ENCODE peak calls at places on chromosome 3, in four cellular contexts. V is fibroblast of pulmonary artery, Q is pancreas, X is HCT116. J is an unnamed sample.

GRCh38 chr3:60708191-60708975 is 542.9 kb downstream of the FHIT start:
- DNase-seq in V (peak; percentile 24), Q (no peak), X (no peak), J (no peak)

GRCh38 chr3:139559541-139559940 is 20.0 kb upstream of the RBP1 start:
- DNase-seq in V (no peak), Q (no peak), X (no peak), J (no peak)

GRCh38 chr3:179322481-179323196 is at the start of gene ZNF639:
- DNase-seq in V (peak; percentile 89), X (peak; percentile 76), Q (peak; percentile 92), J (peak; percentile 94)

GRCh38 chr3:100776736-100777135 is 67.4 kb downstream of the TFG start:
- DNase-seq in V (no peak), X (no peak), Q (no peak), J (peak; percentile 6)

GRCh38 chr3:187717572-187717971 is 15.2 kb upstream of the RTP2 start:
- DNase-seq in Q (no peak), X (no peak), V (no peak), J (no peak)

GRCh38 chr3:73681610-73682009 is 56.9 kb upstream of the PDZRN3 start:
- DNase-seq in V (peak; percentile 32), Q (no peak), X (no peak), J (no peak)

GRCh38 chr3:13263770-13264467 is 156.2 kb downstream of the NUP210 start:
- DNase-seq in Q (no peak), V (no peak), X (no peak), J (no peak)

GRCh38 chr3:39290255-39290654 is 10.4 kb upstream of the CX3CR1 start:
- DNase-seq in Q (no peak), V (peak; percentile 7), X (no peak), J (peak; percentile 30)

GRCh38 chr3:186931487-186932280 is 1.4 kb downstream of the ST6GAL1 start:
- DNase-seq in V (peak; percentile 14), X (no peak), Q (peak; percentile 66), J (peak; percentile 57)

GRCh38 chr3:108090066-108090700 is 648 bp downstream of the CD47 start:
- DNase-seq in V (peak; percentile 50), X (no peak), Q (no peak), J (peak; percentile 70)

GRCh38 chr3:39809995-39810595 is 686 bp downstream of the MYRIP start:
- DNase-seq in Q (peak; percentile 73), X (no peak), V (no peak), J (no peak)

GRCh38 chr3:77038468-77038927 is 1.4 kb upstream of the ROBO2 start:
- DNase-seq in V (peak; percentile 88), Q (peak; percentile 67), X (no peak), J (peak; percentile 27)

GRCh38 chr3:83426311-83426710 is 1532.5 kb upstream of the CADM2 start:
- DNase-seq in V (no peak), Q (no peak), X (no peak), J (no peak)

GRCh38 chr3:135326851-135327250 is 531.8 kb downstream of the EPHB1 start:
- DNase-seq in Q (no peak), X (no peak), V (no peak), J (no peak)

GRCh38 chr3:142993958-142994442 is 7.4 kb upstream of the U2SURP start:
- DNase-seq in X (peak; percentile 59), V (peak; percentile 88), Q (no peak), J (peak; percentile 81)

GRCh38 chr3:116897382-116897781 is 187.8 kb downstream of the TUSC7 start:
- DNase-seq in V (no peak), Q (no peak), X (no peak), J (no peak)

GRCh38 chr3:62723636-62724217 is 151.5 kb downstream of the CADPS start:
- DNase-seq in V (no peak), Q (no peak), X (no peak), J (no peak)

GRCh38 chr3:165194477-165195135 is 1.6 kb downstream of the SLITRK3 start:
- DNase-seq in Q (no peak), V (no peak), X (no peak), J (no peak)

GRCh38 chr3:29280675-29281264 is at the start of gene RBMS3:
- DNase-seq in Q (peak; percentile 54), X (peak; percentile 48), V (peak; percentile 98), J (peak; percentile 74)

GRCh38 chr3:134038071-134038491 is 8.4 kb upstream of the SLCO2A1 start:
- DNase-seq in V (no peak), Q (no peak), X (no peak), J (no peak)

GRCh38 chr3:194046995-194047681 is 88.8 kb upstream of the HES1 start:
- DNase-seq in X (no peak), Q (peak; percentile 81), V (no peak), J (peak; percentile 23)

GRCh38 chr3:13012228-13012691 is 61.0 kb downstream of the IQSEC1 start:
- DNase-seq in Q (peak; percentile 56), V (peak; percentile 49), X (no peak), J (peak; percentile 88)

GRCh38 chr3:21662403-21662802 is 88.6 kb downstream of the ZNF385D start:
- DNase-seq in Q (no peak), V (no peak), X (no peak), J (no peak)

GRCh38 chr3:18556503-18556902 is 131.4 kb upstream of the SATB1 start:
- DNase-seq in Q (no peak), V (no peak), X (no peak), J (peak; percentile 27)

GRCh38 chr3:30355622-30356021 is 250.8 kb upstream of the TGFBR2 start:
- DNase-seq in X (no peak), Q (no peak), V (no peak), J (no peak)

GRCh38 chr3:14458434-14459280 is 56.3 kb downstream of the SLC6A6 start:
- DNase-seq in V (no peak), X (no peak), Q (no peak), J (no peak)

GRCh38 chr3:13223574-13224237 is 150.5 kb upstream of the IQSEC1 start:
- DNase-seq in V (peak; percentile 7), X (no peak), Q (peak; percentile 67), J (no peak)

GRCh38 chr3:181278468-181279238 is 289.1 kb upstream of the DNAJC19 start:
- DNase-seq in Q (no peak), V (peak; percentile 1), X (no peak), J (peak; percentile 7)

GRCh38 chr3:10074666-10075065 is 33.4 kb downstream of the FANCD2OS start:
- DNase-seq in V (no peak), X (no peak), Q (no peak), J (no peak)

GRCh38 chr3:123480428-123480827 is 31.5 kb upstream of the ADCY5 start:
- DNase-seq in Q (no peak), V (no peak), X (no peak), J (peak; percentile 49)

GRCh38 chr3:142614059-142614626 is 17.9 kb downstream of the PLS1 start:
- DNase-seq in X (no peak), Q (no peak), V (no peak), J (no peak)

GRCh38 chr3:27721717-27722564 is at the start of gene EOMES:
- DNase-seq in X (peak; percentile 73), V (peak; percentile 34), Q (peak; percentile 81), J (peak; percentile 71)

GRCh38 chr3:150547045-150547753 is 612 bp downstream of the EIF2A start:
- DNase-seq in V (peak; percentile 29), Q (no peak), X (no peak), J (no peak)

GRCh38 chr3:108037770-108038169 is 53.1 kb downstream of the CD47 start:
- DNase-seq in X (no peak), Q (no peak), V (no peak), J (no peak)

GRCh38 chr3:61922118-61922517 is 360.7 kb downstream of the PTPRG start:
- DNase-seq in Q (no peak), V (no peak), X (no peak), J (no peak)

GRCh38 chr3:128585974-128586373 is 64.6 kb downstream of the RPN1 start:
- DNase-seq in V (no peak), X (no peak), Q (no peak), J (no peak)

GRCh38 chr3:131739211-131739610 is 236.4 kb upstream of the MRPL3 start:
- DNase-seq in X (no peak), Q (no peak), V (no peak), J (no peak)

DNA sequence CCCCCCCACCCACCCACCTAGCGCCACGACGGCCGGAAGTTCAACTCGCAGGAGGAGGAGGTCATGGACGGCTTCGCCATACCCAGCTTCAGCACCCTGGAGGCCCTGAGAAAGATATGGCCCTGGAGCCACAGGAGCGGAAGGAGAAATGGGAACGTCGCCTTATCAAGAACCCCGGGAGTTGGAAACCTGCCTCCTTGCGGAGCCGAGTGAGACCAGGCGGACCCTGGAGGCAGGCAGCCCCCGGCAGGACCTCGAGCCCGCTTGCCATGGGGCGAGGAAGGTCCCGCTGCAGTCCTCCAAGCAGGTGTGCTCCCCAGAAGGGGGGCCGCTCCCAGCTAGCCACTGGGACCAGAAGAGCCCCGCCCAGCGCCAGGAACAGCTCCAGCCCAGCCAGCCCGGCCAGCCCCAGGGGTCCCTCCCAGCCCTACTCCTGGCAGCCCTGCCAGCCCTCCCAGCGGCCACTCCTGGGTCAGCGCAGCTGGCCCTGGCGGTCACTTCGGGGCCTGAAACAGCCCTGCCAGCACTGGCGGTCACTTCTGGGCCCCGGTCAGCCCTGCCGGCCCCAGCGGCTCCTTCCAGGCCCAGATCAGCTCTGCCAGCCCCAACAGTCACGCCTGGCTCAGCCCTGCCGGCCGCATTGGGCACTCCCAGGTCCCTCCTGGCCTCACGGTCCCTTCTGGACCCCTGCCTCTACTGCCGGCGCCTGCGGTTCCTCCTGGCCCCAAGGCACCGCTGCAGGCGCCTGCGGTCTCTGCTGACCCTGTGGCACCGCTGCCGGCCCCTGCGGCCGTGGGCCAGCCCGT is 10.3 kb upstream of the ROPN1B start:
- DNase-seq in X (no peak), Q (no peak), V (no peak), J (no peak)
- H3K4me3 ChIP-seq in X (no peak overlapping the region), Q (no peak overlapping the region), V (no peak overlapping the region), J (no peak overlapping the region)

GRCh38 chr3:86073799-86074198 is 917.1 kb downstream of the VGLL3 start:
- DNase-seq in X (no peak), V (no peak), Q (no peak), J (no peak)
- TF ChIP-seq CTCF in X (no peak), V (no peak), Q (no peak), J (no peak)

GRCh38 chr3:49786357-49787181 is at the start of gene IP6K1:
- DNase-seq in Q (peak; percentile 99), V (peak; percentile 100), X (peak; percentile 99), J (peak; percentile 100)
- H3K4me3 ChIP-seq in Q (peak within 1 kb of the TSS; percentile 99), V (peak within 1 kb of the TSS; percentile 88), X (peak within 1 kb of the TSS; percentile 54), J (peak within 1 kb of the TSS; percentile 94)

GRCh38 chr3:115085197-115085865 is 61.8 kb downstream of the ZBTB20 start:
- DNase-seq in X (no peak), Q (no peak), V (no peak), J (no peak)
- TF ChIP-seq CTCF in X (peak; percentile 58), Q (no peak), V (peak; percentile 34), J (no peak)

GRCh38 chr3:32421991-32422859 is 30.6 kb downstream of the CMTM7 start:
- DNase-seq in X (peak; percentile 81), Q (peak; percentile 98), V (peak; percentile 92), J (no peak)
- H3K4me3 ChIP-seq in X (peak overlapping the region; percentile 4), Q (no peak overlapping the region), V (no peak overlapping the region), J (no peak overlapping the region)

DNA sequence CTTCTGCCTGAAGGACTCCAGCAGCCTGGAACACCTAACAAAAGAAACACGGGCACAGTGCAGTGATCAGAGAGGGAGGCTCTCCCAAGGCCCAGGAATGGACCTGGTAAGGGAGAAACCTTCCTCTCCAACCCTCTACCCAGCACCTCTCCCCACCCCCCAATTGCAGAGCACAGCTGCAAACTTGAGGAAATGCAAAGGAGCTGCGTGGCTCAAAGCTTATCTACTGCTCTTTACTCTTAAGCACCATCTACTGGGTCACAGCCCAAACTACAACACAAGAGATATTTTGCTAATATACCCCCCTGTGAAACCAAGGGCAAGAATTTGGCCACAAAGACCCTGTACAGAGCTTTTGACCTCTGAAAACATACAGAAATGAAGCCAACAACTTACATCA is 328.3 kb downstream of the OXSM start:
- DNase-seq in Q (no peak), X (no peak), V (no peak), J (peak; percentile 31)
- TF ChIP-seq CTCF in Q (no peak), X (no peak), V (no peak), J (peak; percentile 43)